ENCODE peak calls at places on chromosome 1, in eight cellular contexts. M, A, Y, O, Q, W, Z and R are unnamed samples.

GRCh38 chr1:180971273-180971997 is 51.2 kb downstream of the STX6 start:
- DNase-seq in M (no peak), A (no peak), Y (no peak), O (no peak), Q (no peak), W (no peak), Z (no peak), R (no peak)

GRCh38 chr1:15902882-15903281 is 55.4 kb downstream of the SPEN start:
- DNase-seq in M (no peak), A (peak), Y (no peak), O (no peak), Q (peak), W (peak), Z (no peak), R (no peak)

GRCh38 chr1:101128211-101128727 is 102.7 kb upstream of the DPH5 start:
- DNase-seq in M (no peak), A (no peak), Y (no peak), O (peak), Q (no peak), W (no peak), Z (no peak), R (no peak)

GRCh38 chr1:43239484-43239883 is 30.3 kb upstream of the TMEM125 start:
- DNase-seq in M (no peak), A (no peak), Y (no peak), O (no peak), Q (no peak), W (no peak), Z (no peak), R (no peak)

GRCh38 chr1:201562257-201562656 is 23.3 kb downstream of the NAV1 start:
- DNase-seq in M (no peak), A (peak), Y (no peak), O (no peak), Q (peak), W (peak), Z (peak), R (no peak)

GRCh38 chr1:224507771-224508523 is 73.3 kb upstream of the WDR26 start:
- DNase-seq in M (no peak), A (peak), Y (no peak), O (no peak), Q (no peak), W (no peak), Z (no peak), R (no peak)

GRCh38 chr1:110210604-110211502 is 739 bp downstream of the KCNC4 start:
- DNase-seq in M (peak), A (peak), Y (peak), O (peak), Q (peak), W (peak), Z (peak), R (peak)

GRCh38 chr1:56578963-56579875 is at the start of gene PLPP3:
- DNase-seq in M (peak), A (peak), Y (peak), O (peak), Q (peak), W (peak), Z (peak), R (peak)

GRCh38 chr1:209354111-209354839 is 229.2 kb upstream of the CAMK1G start:
- DNase-seq in M (peak), A (peak), Y (no peak), O (peak), Q (peak), W (peak), Z (peak), R (peak)

GRCh38 chr1:160400284-160400645 is at the start of gene VANGL2:
- DNase-seq in M (peak), A (no peak), Y (peak), O (peak), Q (peak), W (peak), Z (no peak), R (peak)
- TF ChIP-seq CTCF in M (peak), A (no peak), Y (no peak), O (no peak), Q (no peak), W (no peak), Z (no peak), R (no peak)

DNA sequence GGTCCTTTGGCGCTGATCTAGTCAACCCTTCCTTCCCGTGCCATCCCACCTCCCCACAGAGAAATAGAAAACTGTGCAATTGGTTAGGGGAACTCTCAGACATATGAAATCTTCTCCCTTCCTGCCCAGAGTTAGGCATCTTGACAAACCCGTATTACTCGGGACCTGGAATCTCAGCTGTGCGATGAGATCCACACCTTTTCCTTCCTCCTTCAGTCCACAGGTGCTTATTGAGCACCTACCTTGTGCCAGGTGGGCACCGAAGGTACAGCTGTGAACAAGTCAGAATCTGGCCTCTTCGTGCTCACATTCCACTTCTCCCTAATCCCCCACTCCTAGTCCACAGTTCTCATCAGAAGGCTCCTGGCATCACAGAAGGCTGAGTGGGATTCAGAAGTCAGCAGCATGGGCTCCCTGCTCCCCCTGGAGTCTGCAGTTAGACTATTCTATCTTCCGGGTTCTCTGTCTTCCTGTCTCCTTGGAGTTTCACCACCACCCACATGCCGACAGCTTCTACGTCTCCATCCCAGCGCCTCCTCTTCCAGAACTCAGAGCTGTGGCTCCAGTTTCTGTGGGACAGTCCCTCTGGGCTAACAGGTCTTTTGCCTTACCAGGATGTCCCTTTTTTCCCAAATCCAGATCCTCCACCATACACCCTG is 23.0 kb downstream of the KNCN start:
- DNase-seq in M (no peak), A (peak), Y (no peak), O (no peak), Q (peak), W (no peak), Z (no peak), R (no peak)
- TF ChIP-seq CTCF in M (no peak), A (peak), Y (no peak), O (no peak), Q (no peak), W (no peak), Z (no peak), R (peak)

GRCh38 chr1:10514490-10515235 is 39.9 kb downstream of the PEX14 start:
- DNase-seq in M (no peak), A (peak), Y (no peak), O (peak), Q (peak), W (peak), Z (no peak), R (no peak)
- TF ChIP-seq CTCF in M (no peak), A (peak), Y (peak), O (peak), Q (peak), W (peak), Z (peak), R (no peak)

GRCh38 chr1:240074422-240074821 is 17.3 kb upstream of the FMN2 start:
- DNase-seq in M (no peak), A (peak), Y (no peak), O (no peak), Q (no peak), W (no peak), Z (no peak), R (no peak)

GRCh38 chr1:240073097-240073496 is 18.6 kb upstream of the FMN2 start:
- DNase-seq in M (no peak), A (peak), Y (no peak), O (no peak), Q (no peak), W (no peak), Z (no peak), R (no peak)

GRCh38 chr1:240070188-240070587 is 21.5 kb upstream of the FMN2 start:
- DNase-seq in M (no peak), A (peak), Y (no peak), O (no peak), Q (no peak), W (no peak), Z (no peak), R (no peak)
- TF ChIP-seq CTCF in M (no peak), A (no peak), Y (no peak), O (no peak), Q (no peak), W (no peak), Z (no peak), R (no peak)

DNA sequence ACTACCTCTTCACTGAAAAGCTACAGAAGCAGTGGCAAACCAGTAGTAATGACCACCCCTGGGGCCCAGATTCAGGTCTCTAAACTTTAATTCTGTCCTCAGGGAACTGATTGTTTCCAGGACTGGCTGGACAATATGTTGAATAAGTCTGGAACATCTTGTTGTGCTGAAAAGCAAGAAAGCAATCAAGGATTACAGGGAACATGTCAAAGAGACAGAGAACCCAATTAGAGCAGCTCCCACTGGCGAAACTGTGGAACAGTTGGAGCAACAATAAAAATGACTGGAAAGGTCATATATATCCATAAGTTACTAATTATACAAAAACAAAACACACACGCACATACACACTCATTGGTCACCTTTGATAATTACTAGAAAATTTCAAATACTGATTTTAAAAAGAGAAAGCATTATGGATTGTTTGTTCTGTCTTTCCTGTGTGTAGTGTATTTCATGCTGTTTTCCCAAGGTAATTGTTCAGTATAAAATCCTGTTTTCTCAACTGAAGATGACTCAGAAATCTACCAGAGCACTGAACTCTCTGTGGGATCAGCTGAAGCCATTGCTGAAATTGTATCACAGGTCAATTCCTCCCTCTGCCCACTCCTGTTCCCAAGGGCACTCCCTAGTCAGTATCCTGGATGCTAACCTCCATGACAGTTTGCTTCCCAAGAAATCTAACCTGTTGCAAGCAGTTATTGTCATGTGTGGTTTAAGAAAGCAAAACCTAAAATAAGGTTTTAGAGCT is 83.6 kb upstream of the RGS1 start:
- DNase-seq in M (no peak), A (peak), Y (no peak), O (no peak), Q (peak), W (no peak), Z (peak), R (no peak)
- TF ChIP-seq CTCF in M (no peak), A (no peak), Y (no peak), O (no peak), Q (no peak), W (peak), Z (no peak), R (no peak)